ENCODE peak calls at places on chromosomes 12 and 14, in eight cellular contexts. One of them, this sample, is unnamed.

GRCh38 chr14:103045387-103045869 is 11.9 kb downstream of the CDC42BPB start:
- DNase-seq in AG09319: no peak
- DNase-seq in NCI-H1436: no peak
- DNase-seq in upper lobe of left lung: no peak
- DNase-seq in IMR-90: no peak
- DNase-seq in mesenchymal stem cell: no peak
- DNase-seq in H4: no peak
- DNase-seq in AG10803: no peak
- DNase-seq in this sample: no peak

GRCh38 chr14:33207467-33208015 is 268.9 kb downstream of the NPAS3 start:
- DNase-seq in AG10803: no peak
- DNase-seq in upper lobe of left lung: no peak
- DNase-seq in AG09319: no peak
- DNase-seq in IMR-90: no peak
- DNase-seq in H4: no peak
- DNase-seq in mesenchymal stem cell: no peak
- DNase-seq in NCI-H1436: peak; percentile 22
- DNase-seq in this sample: no peak

GRCh38 chr14:68662395-68662794 is 130.5 kb downstream of the ZFP36L1 start:
- DNase-seq in mesenchymal stem cell: no peak
- DNase-seq in AG09319: no peak
- DNase-seq in NCI-H1436: no peak
- DNase-seq in AG10803: peak; percentile 48
- DNase-seq in H4: no peak
- DNase-seq in IMR-90: peak; percentile 16
- DNase-seq in upper lobe of left lung: no peak
- DNase-seq in this sample: no peak

GRCh38 chr12:105626653-105627052 is 296.2 kb downstream of the C12orf75 start:
- DNase-seq in mesenchymal stem cell: no peak
- DNase-seq in AG09319: no peak
- DNase-seq in H4: no peak
- DNase-seq in IMR-90: no peak
- DNase-seq in NCI-H1436: no peak
- DNase-seq in AG10803: no peak
- DNase-seq in upper lobe of left lung: no peak
- DNase-seq in this sample: no peak

GRCh38 chr12:33942172-33942571 is 80.1 kb upstream of the ALG10 start:
- DNase-seq in upper lobe of left lung: no peak
- DNase-seq in AG10803: no peak
- DNase-seq in H4: no peak
- DNase-seq in mesenchymal stem cell: no peak
- DNase-seq in AG09319: no peak
- DNase-seq in NCI-H1436: no peak
- DNase-seq in IMR-90: no peak
- DNase-seq in this sample: peak; percentile 9

GRCh38 chr14:65933400-65934068 is 521.0 kb downstream of the FUT8 start:
- DNase-seq in H4: no peak
- DNase-seq in AG10803: no peak
- DNase-seq in IMR-90: no peak
- DNase-seq in upper lobe of left lung: no peak
- DNase-seq in mesenchymal stem cell: no peak
- DNase-seq in NCI-H1436: no peak
- DNase-seq in AG09319: no peak
- DNase-seq in this sample: no peak

GRCh38 chr14:99426265-99426664 is 54.4 kb downstream of the SETD3 start:
- DNase-seq in upper lobe of left lung: no peak
- DNase-seq in AG10803: no peak
- DNase-seq in mesenchymal stem cell: no peak
- DNase-seq in IMR-90: no peak
- DNase-seq in H4: no peak
- DNase-seq in NCI-H1436: no peak
- DNase-seq in AG09319: no peak
- DNase-seq in this sample: no peak

GRCh38 chr12:1908758-1909157 is 9.7 kb downstream of the CACNA2D4 start:
- DNase-seq in mesenchymal stem cell: no peak
- DNase-seq in IMR-90: no peak
- DNase-seq in AG10803: no peak
- DNase-seq in NCI-H1436: no peak
- DNase-seq in AG09319: no peak
- DNase-seq in H4: peak; percentile 2
- DNase-seq in upper lobe of left lung: peak; percentile 54
- DNase-seq in this sample: no peak

GRCh38 chr12:57087689-57088441 is 1.0 kb upstream of the NAB2 start:
- DNase-seq in upper lobe of left lung: peak; percentile 93
- DNase-seq in AG10803: peak; percentile 96
- DNase-seq in H4: peak; percentile 92
- DNase-seq in AG09319: peak; percentile 95
- DNase-seq in IMR-90: peak; percentile 98
- DNase-seq in mesenchymal stem cell: peak; percentile 99
- DNase-seq in NCI-H1436: peak; percentile 87
- DNase-seq in this sample: peak; percentile 93

GRCh38 chr12:55727643-55728184 is 1.1 kb downstream of the CD63 start:
- DNase-seq in IMR-90: peak; percentile 61
- DNase-seq in AG10803: no peak
- DNase-seq in mesenchymal stem cell: peak; percentile 55
- DNase-seq in upper lobe of left lung: no peak
- DNase-seq in H4: peak; percentile 50
- DNase-seq in NCI-H1436: no peak
- DNase-seq in AG09319: no peak
- DNase-seq in this sample: no peak

GRCh38 chr12:26017484-26018211 is 59.2 kb downstream of the RASSF8 start:
- DNase-seq in IMR-90: peak; percentile 36
- DNase-seq in AG09319: no peak
- DNase-seq in upper lobe of left lung: no peak
- DNase-seq in mesenchymal stem cell: peak; percentile 45
- DNase-seq in NCI-H1436: no peak
- DNase-seq in H4: peak; percentile 44
- DNase-seq in AG10803: no peak
- DNase-seq in this sample: peak; percentile 36

GRCh38 chr12:90999946-91000345 is 4.8 kb downstream of the EPYC start:
- DNase-seq in AG10803: no peak
- DNase-seq in NCI-H1436: no peak
- DNase-seq in upper lobe of left lung: no peak
- DNase-seq in AG09319: no peak
- DNase-seq in H4: peak; percentile 18
- DNase-seq in IMR-90: peak; percentile 48
- DNase-seq in mesenchymal stem cell: peak; percentile 47
- DNase-seq in this sample: peak; percentile 57

GRCh38 chr12:127785535-127785934 is 481.4 kb upstream of the TMEM132C start:
- DNase-seq in NCI-H1436: no peak
- DNase-seq in H4: peak; percentile 46
- DNase-seq in mesenchymal stem cell: no peak
- DNase-seq in upper lobe of left lung: no peak
- DNase-seq in AG09319: no peak
- DNase-seq in AG10803: peak; percentile 83
- DNase-seq in IMR-90: no peak
- DNase-seq in this sample: no peak

GRCh38 chr12:24042651-24043050 is 93.2 kb upstream of the SOX5 start:
- DNase-seq in upper lobe of left lung: no peak
- DNase-seq in AG10803: no peak
- DNase-seq in IMR-90: peak; percentile 4
- DNase-seq in AG09319: no peak
- DNase-seq in H4: no peak
- DNase-seq in NCI-H1436: no peak
- DNase-seq in mesenchymal stem cell: no peak
- DNase-seq in this sample: no peak

GRCh38 chr12:103966736-103967135 is 1.1 kb downstream of the TDG start:
- DNase-seq in mesenchymal stem cell: peak; percentile 17
- DNase-seq in H4: no peak
- DNase-seq in IMR-90: no peak
- DNase-seq in AG09319: no peak
- DNase-seq in upper lobe of left lung: no peak
- DNase-seq in AG10803: peak; percentile 38
- DNase-seq in NCI-H1436: no peak
- DNase-seq in this sample: no peak

GRCh38 chr12:39692258-39692853 is 72.8 kb upstream of the ABCD2 start:
- DNase-seq in H4: no peak
- DNase-seq in IMR-90: no peak
- DNase-seq in NCI-H1436: no peak
- DNase-seq in upper lobe of left lung: no peak
- DNase-seq in AG10803: peak; percentile 6
- DNase-seq in AG09319: no peak
- DNase-seq in mesenchymal stem cell: peak; percentile 2
- DNase-seq in this sample: peak; percentile 10

GRCh38 chr12:130084359-130084758 is 77.9 kb upstream of the FZD10 start:
- DNase-seq in NCI-H1436: no peak
- DNase-seq in mesenchymal stem cell: no peak
- DNase-seq in AG09319: no peak
- DNase-seq in IMR-90: no peak
- DNase-seq in AG10803: no peak
- DNase-seq in H4: no peak
- DNase-seq in upper lobe of left lung: no peak
- DNase-seq in this sample: no peak

GRCh38 chr14:98208943-98209342 is 1063.1 kb downstream of the BCL11B start:
- DNase-seq in NCI-H1436: no peak
- DNase-seq in AG09319: no peak
- DNase-seq in H4: no peak
- DNase-seq in upper lobe of left lung: no peak
- DNase-seq in AG10803: no peak
- DNase-seq in mesenchymal stem cell: no peak
- DNase-seq in IMR-90: no peak
- DNase-seq in this sample: no peak

GRCh38 chr14:50607181-50607580 is 47.2 kb downstream of the ATL1 start:
- DNase-seq in upper lobe of left lung: no peak
- DNase-seq in AG09319: no peak
- DNase-seq in mesenchymal stem cell: no peak
- DNase-seq in NCI-H1436: no peak
- DNase-seq in H4: no peak
- DNase-seq in AG10803: peak; percentile 89
- DNase-seq in IMR-90: peak; percentile 63
- DNase-seq in this sample: peak; percentile 10